ENCODE peak calls at places on chromosomes 6 and 20, in six cellular contexts. L is NCI-H82; J is stimulated activated CD4-positive, alpha-beta T cell treated with anti-CD3 and anti-CD28 coated beads, Interleukin-1b, Interleukin-23, amount 100 ng/mL, for 1 hour; B is endodermal cell; C is activated CD4-positive, CD25-positive, alpha-beta regulatory T cell; X is AG04450. M is an unnamed sample.

GRCh38 chr6:75213112-75213511 is 7.3 kb upstream of the COL12A1 start:
- DNase-seq in L (no peak), J (no peak), B (no peak), C (no peak), X (no peak), M (no peak)

GRCh38 chr20:24049081-24049480 is 60.5 kb upstream of the GGTLC1 start:
- DNase-seq in L (no peak), J (no peak), B (no peak), C (no peak), X (no peak), M (no peak)

GRCh38 chr6:46366190-46366900 is 124.9 kb downstream of the RCAN2 start:
- DNase-seq in L (no peak), J (no peak), B (no peak), C (no peak), X (no peak), M (no peak)

GRCh38 chr20:35806075-35806474 is 34.3 kb downstream of the PHF20 start:
- DNase-seq in L (no peak), J (no peak), B (no peak), C (no peak), X (no peak), M (no peak)

GRCh38 chr6:151647871-151648639 is 154.2 kb downstream of the CCDC170 start:
- DNase-seq in L (peak), J (no peak), B (peak), C (no peak), X (no peak), M (no peak)

GRCh38 chr6:108955329-108955949 is 107.2 kb downstream of the ARMC2 start:
- DNase-seq in L (no peak), J (no peak), B (no peak), C (no peak), X (no peak), M (no peak)

GRCh38 chr20:34824026-34824860 is 1.2 kb downstream of the NCOA6 start:
- DNase-seq in L (peak), J (peak), B (peak), C (peak), X (no peak), M (no peak)

GRCh38 chr6:72861935-72862432 is 240.1 kb downstream of the KCNQ5 start:
- DNase-seq in L (no peak), J (no peak), B (no peak), C (no peak), X (no peak), M (peak)

GRCh38 chr6:45917439-45917838 is 98.2 kb downstream of the CLIC5 start:
- DNase-seq in L (no peak), J (no peak), B (peak), C (no peak), X (no peak), M (no peak)

GRCh38 chr6:15551798-15552197 is 111.0 kb downstream of the DTNBP1 start:
- DNase-seq in L (no peak), J (no peak), B (peak), C (no peak), X (no peak), M (no peak)

GRCh38 chr20:40843251-40843650 is 154.2 kb upstream of the MAFB start:
- DNase-seq in L (no peak), J (no peak), B (no peak), C (no peak), X (no peak), M (no peak)

GRCh38 chr6:1485678-1486077 is 96.3 kb downstream of the FOXF2 start:
- DNase-seq in L (no peak), J (no peak), B (no peak), C (no peak), X (peak), M (peak)

GRCh38 chr20:64253000-64253383 is 2.6 kb upstream of the PCMTD2 start:
- DNase-seq in L (no peak), J (no peak), B (no peak), C (no peak), X (no peak), M (no peak)

GRCh38 chr20:2387180-2387577 is 6.5 kb downstream of the TGM6 start:
- DNase-seq in L (peak), J (peak), B (peak), C (no peak), X (no peak), M (no peak)

GRCh38 chr20:3712279-3712873 is at the start of gene SIGLEC1:
- DNase-seq in L (no peak), J (no peak), B (no peak), C (no peak), X (no peak), M (no peak)

GRCh38 chr6:33694401-33694931 is 17.0 kb downstream of the UQCC2 start:
- DNase-seq in L (peak), J (peak), B (no peak), C (no peak), X (no peak), M (no peak)

GRCh38 chr6:106886922-106887797 is 87.4 kb downstream of the CD24 start:
- DNase-seq in L (peak), J (no peak), B (no peak), C (no peak), X (no peak), M (no peak)

GRCh38 chr20:19815553-19815991 is 57.5 kb downstream of the RIN2 start:
- DNase-seq in L (no peak), J (no peak), B (no peak), C (no peak), X (peak), M (peak)

GRCh38 chr20:10603971-10604864 is 69.6 kb downstream of the JAG1 start:
- DNase-seq in L (peak), J (no peak), B (no peak), C (no peak), X (peak), M (peak)

GRCh38 chr6:11121851-11122250 is 10.3 kb upstream of the ERVFRD-1 start:
- DNase-seq in L (no peak), J (no peak), B (no peak), C (no peak), X (no peak), M (no peak)

GRCh38 chr6:159279790-159280277 is 110.6 kb downstream of the FNDC1 start:
- DNase-seq in L (peak), J (no peak), B (no peak), C (no peak), X (no peak), M (no peak)

GRCh38 chr20:55744896-55745295 is 260.4 kb downstream of the CBLN4 start:
- DNase-seq in L (peak), J (no peak), B (no peak), C (no peak), X (no peak), M (no peak)

GRCh38 chr6:99254616-99255550 is 94.6 kb downstream of the FAXC start:
- DNase-seq in L (no peak), J (no peak), B (no peak), C (no peak), X (no peak), M (no peak)

GRCh38 chr6:106910999-106911949 is 63.3 kb downstream of the CD24 start:
- DNase-seq in L (peak), J (no peak), B (no peak), C (no peak), X (no peak), M (no peak)

GRCh38 chr6:163298079-163298807 is 116.3 kb upstream of the QKI start:
- DNase-seq in L (no peak), J (no peak), B (no peak), C (no peak), X (no peak), M (no peak)

GRCh38 chr6:30158475-30159025 is 2.5 kb downstream of the TRIM10 start:
- DNase-seq in L (peak), J (no peak), B (no peak), C (no peak), X (no peak), M (no peak)

GRCh38 chr20:54794110-54794509 is 318.7 kb downstream of the DOK5 start:
- DNase-seq in L (no peak), J (no peak), B (no peak), C (no peak), X (no peak), M (no peak)

GRCh38 chr6:107271208-107271790 is 156.0 kb upstream of the BEND3 start:
- DNase-seq in L (no peak), J (no peak), B (no peak), C (no peak), X (no peak), M (no peak)

GRCh38 chr6:52868240-52868639 is 27.6 kb upstream of the GSTA5 start:
- DNase-seq in L (no peak), J (no peak), B (no peak), C (no peak), X (no peak), M (no peak)

GRCh38 chr6:16450821-16451220 is 212.4 kb downstream of the GMPR start:
- DNase-seq in L (no peak), J (no peak), B (no peak), C (no peak), X (peak), M (no peak)

GRCh38 chr6:152110878-152111820 is 303.7 kb downstream of the ESR1 start:
- DNase-seq in L (peak), J (no peak), B (no peak), C (no peak), X (no peak), M (no peak)

GRCh38 chr6:21792177-21792576 is 198.6 kb downstream of the SOX4 start:
- DNase-seq in L (no peak), J (no peak), B (no peak), C (no peak), X (no peak), M (no peak)

M was measured in retinal pigment epithelial cell.